ENCODE peak calls at places on chromosome 16, in seven cellular contexts. L, O, B, M, N, P and D are unnamed samples.

GRCh38 chr16:3135120-3135715 is 389 bp downstream of the ZNF213 start:
- ATAC-seq in L (peak; percentile 13), O (no peak), B (no peak), M (peak; percentile 23), N (no peak), P (no peak), D (no peak)

GRCh38 chr16:67169642-67170167 is 633 bp upstream of the NOL3 start:
- ATAC-seq in L (no peak), O (no peak), B (peak; percentile 0), M (no peak), N (no peak), P (no peak), D (no peak)

GRCh38 chr16:69890891-69891282 is 60.2 kb upstream of the CLEC18A start:
- ATAC-seq in L (no peak), O (no peak), B (no peak), M (no peak), N (no peak), P (no peak), D (no peak)

GRCh38 chr16:55434000-55434399 is 45.0 kb upstream of the MMP2 start:
- ATAC-seq in L (no peak), O (no peak), B (no peak), M (no peak), N (no peak), P (no peak), D (no peak)

GRCh38 chr16:76193851-76194620 is 83.2 kb upstream of the CNTNAP4 start:
- ATAC-seq in L (no peak), O (no peak), B (no peak), M (no peak), N (no peak), P (no peak), D (peak; percentile 85)

GRCh38 chr16:87965417-87965816 is 14.2 kb downstream of the BANP start:
- ATAC-seq in L (no peak), O (no peak), B (no peak), M (no peak), N (no peak), P (no peak), D (no peak)

GRCh38 chr16:85286970-85287814 is 174.9 kb upstream of the CIBAR2 start:
- ATAC-seq in L (no peak), O (no peak), B (peak; percentile 58), M (no peak), N (no peak), P (peak; percentile 47), D (no peak)

GRCh38 chr16:12763517-12763916 is 40.2 kb downstream of the CPPED1 start:
- ATAC-seq in L (no peak), O (no peak), B (no peak), M (no peak), N (no peak), P (no peak), D (no peak)

GRCh38 chr16:50246299-50247122 is 19.8 kb upstream of the ADCY7 start:
- ATAC-seq in L (peak; percentile 16), O (peak; percentile 20), B (peak; percentile 5), M (peak; percentile 1), N (no peak), P (peak; percentile 23), D (no peak)

GRCh38 chr16:58413359-58413758 is 21.1 kb downstream of the GINS3 start:
- ATAC-seq in L (no peak), O (no peak), B (no peak), M (no peak), N (no peak), P (no peak), D (no peak)

GRCh38 chr16:27251561-27252205 is 16.9 kb downstream of the NSMCE1 start:
- ATAC-seq in L (no peak), O (peak; percentile 11), B (no peak), M (no peak), N (no peak), P (no peak), D (no peak)

GRCh38 chr16:26795184-26795583 is 271.5 kb upstream of the C16orf82 start:
- ATAC-seq in L (no peak), O (peak; percentile 14), B (no peak), M (no peak), N (no peak), P (peak; percentile 38), D (no peak)

GRCh38 chr16:60413969-60414368 is 1622.3 kb downstream of the CDH8 start:
- ATAC-seq in L (no peak), O (no peak), B (no peak), M (no peak), N (no peak), P (no peak), D (no peak)

GRCh38 chr16:73956592-73957495 is 339.8 kb upstream of the PSMD7 start:
- ATAC-seq in L (no peak), O (no peak), B (peak; percentile 50), M (no peak), N (no peak), P (peak; percentile 71), D (no peak)

GRCh38 chr16:79191933-79192332 is 408.6 kb downstream of the MAF start:
- ATAC-seq in L (no peak), O (no peak), B (peak; percentile 97), M (no peak), N (no peak), P (no peak), D (no peak)

GRCh38 chr16:66508261-66508913 is 41.5 kb downstream of the TK2 start:
- ATAC-seq in L (no peak), O (no peak), B (peak; percentile 60), M (no peak), N (no peak), P (no peak), D (peak; percentile 19)

GRCh38 chr16:66293207-66293735 is 73.2 kb upstream of the CDH5 start:
- ATAC-seq in L (no peak), O (no peak), B (no peak), M (no peak), N (no peak), P (no peak), D (no peak)